ENCODE peak calls at places on chromosomes 12 and 14, in four cellular contexts. C is Right ventricle myocardium inferior, I is skeletal muscle cell, D is GM04504. W is an unnamed sample.

GRCh38 chr12:18141583-18141982 is 51.6 kb upstream of the RERGL start:
- DNase-seq in C (no peak), I (peak), D (no peak), W (peak)

GRCh38 chr14:102759416-102759815 is 17.8 kb upstream of the TRAF3 start:
- DNase-seq in C (peak), I (no peak), D (no peak), W (no peak)

GRCh38 chr14:102570334-102570995 is 22.0 kb upstream of the RCOR1 start:
- DNase-seq in C (no peak), I (no peak), D (no peak), W (no peak)

GRCh38 chr12:69880566-69880965 is 55.5 kb downstream of the MYRFL start:
- DNase-seq in C (no peak), I (no peak), D (no peak), W (peak)

GRCh38 chr14:34407951-34408350 is 54.1 kb downstream of the SPTSSA start:
- DNase-seq in C (no peak), I (no peak), D (no peak), W (no peak)

GRCh38 chr12:32611986-32612385 is 67.1 kb upstream of the DNM1L start:
- DNase-seq in C (no peak), I (no peak), D (no peak), W (no peak)

GRCh38 chr14:36509056-36509917 is 10.7 kb downstream of the NKX2-1 start:
- DNase-seq in C (no peak), I (no peak), D (no peak), W (no peak)

GRCh38 chr14:72907327-72907826 is 13.5 kb upstream of the DPF3 start:
- DNase-seq in C (no peak), I (no peak), D (no peak), W (no peak)

GRCh38 chr12:115666168-115666567 is 611.3 kb downstream of the MED13L start:
- DNase-seq in C (no peak), I (no peak), D (no peak), W (no peak)

GRCh38 chr12:120362516-120363273 is 6.3 kb downstream of the MSI1 start:
- DNase-seq in C (no peak), I (no peak), D (no peak), W (no peak)

GRCh38 chr12:23222801-23223200 is 597.8 kb downstream of the ETNK1 start:
- DNase-seq in C (no peak), I (no peak), D (no peak), W (no peak)

GRCh38 chr14:71555654-71556559 is 376.3 kb upstream of the RGS6 start:
- DNase-seq in C (no peak), I (no peak), D (peak), W (no peak)

GRCh38 chr14:73133795-73134194 is 2.5 kb upstream of the PSEN1 start:
- DNase-seq in C (no peak), I (no peak), D (no peak), W (no peak)

GRCh38 chr12:82757059-82757458 is 70.4 kb downstream of the TMTC2 start:
- DNase-seq in C (no peak), I (peak), D (no peak), W (no peak)

GRCh38 chr14:61608245-61609142 is 86.8 kb upstream of the HIF1A start:
- DNase-seq in C (no peak), I (peak), D (no peak), W (no peak)

GRCh38 chr12:114799574-114800487 is 115.9 kb upstream of the TBX3 start:
- DNase-seq in C (peak), I (no peak), D (no peak), W (no peak)

GRCh38 chr12:113609692-113610469 is 138.2 kb upstream of the LHX5 start:
- DNase-seq in C (no peak), I (no peak), D (no peak), W (no peak)

GRCh38 chr12:70091021-70091521 is 152.2 kb upstream of the CNOT2 start:
- DNase-seq in C (no peak), I (no peak), D (no peak), W (no peak)

GRCh38 chr12:49489720-49490119 is 49.1 kb upstream of the KCNH3 start:
- DNase-seq in C (no peak), I (no peak), D (no peak), W (no peak)

GRCh38 chr14:73239463-73240241 is 2.3 kb downstream of the PAPLN start:
- DNase-seq in C (peak), I (no peak), D (no peak), W (no peak)

GRCh38 chr14:36666416-36667206 is 5.0 kb downstream of the PAX9 start:
- DNase-seq in C (no peak), I (no peak), D (no peak), W (no peak)

GRCh38 chr14:90061849-90062794 is at the start of gene KCNK13:
- DNase-seq in C (peak), I (no peak), D (no peak), W (no peak)

GRCh38 chr14:65249471-65250161 is 147.3 kb upstream of the MAX start:
- DNase-seq in C (no peak), I (no peak), D (no peak), W (no peak)

GRCh38 chr12:48038085-48038484 is 33.8 kb upstream of the COL2A1 start:
- DNase-seq in C (no peak), I (no peak), D (no peak), W (no peak)